ENCODE peak calls at places on chromosomes 11 and 22, in four cellular contexts. One of them, this sample, is unnamed.

GRCh38 chr22:39710380-39711117 is 140.0 kb downstream of the CACNA1I start:
- DNase-seq in breast epithelium: no peak
- DNase-seq in mammary epithelial cell: no peak
- DNase-seq in endodermal cell: no peak
- DNase-seq in this sample: no peak

GRCh38 chr11:38814670-38815069 is 2216.6 kb upstream of the RAG2 start:
- DNase-seq in breast epithelium: no peak
- DNase-seq in endodermal cell: no peak
- DNase-seq in mammary epithelial cell: peak
- DNase-seq in this sample: no peak

GRCh38 chr11:82858556-82859091 is 41.6 kb downstream of the PRCP start:
- DNase-seq in mammary epithelial cell: peak
- DNase-seq in endodermal cell: no peak
- DNase-seq in breast epithelium: no peak
- DNase-seq in this sample: no peak

GRCh38 chr11:46900091-46900746 is 18.1 kb downstream of the LRP4 start:
- DNase-seq in breast epithelium: no peak
- DNase-seq in mammary epithelial cell: peak
- DNase-seq in endodermal cell: no peak
- DNase-seq in this sample: no peak

GRCh38 chr11:118009821-118010737 is 23.9 kb downstream of the IL10RA start:
- DNase-seq in mammary epithelial cell: no peak
- DNase-seq in endodermal cell: no peak
- DNase-seq in breast epithelium: no peak
- DNase-seq in this sample: no peak

GRCh38 chr11:95456704-95457491 is 225.9 kb upstream of the SESN3 start:
- DNase-seq in endodermal cell: no peak
- DNase-seq in breast epithelium: no peak
- DNase-seq in mammary epithelial cell: no peak
- DNase-seq in this sample: no peak

GRCh38 chr22:38754247-38755154 is 1.3 kb downstream of the SUN2 start:
- DNase-seq in breast epithelium: peak
- DNase-seq in mammary epithelial cell: peak
- DNase-seq in endodermal cell: peak
- DNase-seq in this sample: no peak

GRCh38 chr11:129146196-129146595 is 45.9 kb downstream of the ARHGAP32 start:
- DNase-seq in mammary epithelial cell: peak
- DNase-seq in breast epithelium: no peak
- DNase-seq in endodermal cell: no peak
- DNase-seq in this sample: no peak

GRCh38 chr11:23865341-23865975 is 631.4 kb upstream of the LUZP2 start:
- DNase-seq in endodermal cell: no peak
- DNase-seq in mammary epithelial cell: peak
- DNase-seq in breast epithelium: no peak
- DNase-seq in this sample: no peak

GRCh38 chr11:111183706-111184105 is 61.8 kb upstream of the POU2AF2 start:
- DNase-seq in mammary epithelial cell: no peak
- DNase-seq in breast epithelium: no peak
- DNase-seq in endodermal cell: no peak
- DNase-seq in this sample: no peak

GRCh38 chr11:16404781-16405180 is 48.4 kb upstream of the SOX6 start:
- DNase-seq in endodermal cell: no peak
- DNase-seq in mammary epithelial cell: no peak
- DNase-seq in breast epithelium: no peak
- DNase-seq in this sample: no peak

GRCh38 chr11:16403851-16404250 is 47.5 kb upstream of the SOX6 start:
- DNase-seq in endodermal cell: no peak
- DNase-seq in mammary epithelial cell: no peak
- DNase-seq in breast epithelium: no peak
- DNase-seq in this sample: no peak

GRCh38 chr11:16408619-16409018 is 52.3 kb upstream of the SOX6 start:
- DNase-seq in endodermal cell: no peak
- DNase-seq in breast epithelium: no peak
- DNase-seq in mammary epithelial cell: no peak
- DNase-seq in this sample: no peak

GRCh38 chr11:16403448-16403803 is 47.1 kb upstream of the SOX6 start:
- DNase-seq in mammary epithelial cell: no peak
- DNase-seq in breast epithelium: no peak
- DNase-seq in endodermal cell: no peak
- DNase-seq in this sample: no peak

GRCh38 chr11:16406226-16406625 is 49.9 kb upstream of the SOX6 start:
- DNase-seq in breast epithelium: no peak
- DNase-seq in endodermal cell: no peak
- DNase-seq in mammary epithelial cell: no peak
- DNase-seq in this sample: no peak
- TF ChIP-seq CTCF in breast epithelium: no peak
- TF ChIP-seq CTCF in endodermal cell: no peak
- TF ChIP-seq CTCF in mammary epithelial cell: no peak
- TF ChIP-seq CTCF in this sample: no peak

DNA sequence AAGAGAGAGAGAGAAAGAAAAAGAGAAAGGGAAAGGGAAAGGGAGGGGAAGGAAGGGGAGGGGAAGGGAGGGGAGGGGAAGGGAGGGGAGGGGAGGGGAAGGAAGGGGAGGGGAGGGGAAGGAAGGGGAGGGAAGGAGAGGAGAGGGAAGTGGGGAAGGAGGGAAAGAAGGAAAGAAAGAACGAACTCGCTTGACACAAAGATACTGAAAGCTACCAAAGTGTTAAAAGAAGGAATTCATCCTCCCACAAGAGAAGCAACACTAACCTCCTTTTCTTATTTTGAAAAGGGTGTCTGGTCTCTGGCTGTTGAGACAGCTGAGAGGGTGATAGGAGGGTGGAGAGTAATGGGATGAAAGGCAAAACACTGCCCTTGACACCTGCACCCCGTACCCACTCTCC is 172.6 kb downstream of the SHANK2 start:
- DNase-seq in mammary epithelial cell: no peak
- DNase-seq in endodermal cell: no peak
- DNase-seq in breast epithelium: no peak
- DNase-seq in this sample: no peak
- TF ChIP-seq CTCF in mammary epithelial cell: no peak
- TF ChIP-seq CTCF in endodermal cell: no peak
- TF ChIP-seq CTCF in breast epithelium: no peak
- TF ChIP-seq CTCF in this sample: no peak

DNA sequence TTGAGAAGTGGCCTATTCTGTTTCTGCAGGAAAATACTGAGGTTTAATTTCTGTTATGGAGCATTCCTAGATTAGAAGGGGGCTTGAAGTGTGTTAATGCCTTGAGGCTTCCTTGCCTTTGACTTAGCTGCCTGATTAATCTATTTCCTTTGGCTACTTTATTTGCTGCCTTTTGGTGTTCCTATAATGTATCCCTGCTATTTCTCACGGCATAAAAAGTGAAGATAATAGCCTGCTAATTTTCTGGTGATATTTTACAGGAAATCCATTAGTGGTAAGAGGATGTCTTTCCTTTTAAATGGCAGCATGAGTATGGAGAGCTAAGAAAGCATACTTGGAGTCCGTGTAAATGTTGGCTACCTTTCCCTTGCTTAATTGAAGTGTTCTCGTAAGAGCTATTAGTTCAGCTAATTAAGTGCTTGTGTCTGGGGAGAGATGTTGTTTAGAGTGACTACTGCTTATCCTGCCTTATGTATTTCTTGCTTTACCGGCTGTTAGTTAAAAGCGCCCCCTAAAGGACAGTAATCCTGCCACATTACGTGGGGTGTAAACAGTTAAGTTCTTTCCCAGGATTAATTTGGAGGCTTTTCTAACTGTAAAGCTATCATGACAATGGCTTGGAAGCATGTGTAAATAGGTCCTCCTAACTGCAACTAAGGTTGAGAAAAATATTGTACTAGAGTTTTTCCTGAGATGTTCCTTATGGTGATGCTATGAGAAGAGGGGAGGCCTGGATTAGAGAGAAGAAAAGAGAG is 45.6 kb downstream of the ZNF280B start:
- DNase-seq in breast epithelium: no peak
- DNase-seq in mammary epithelial cell: no peak
- DNase-seq in endodermal cell: no peak
- DNase-seq in this sample: no peak
- TF ChIP-seq CTCF in breast epithelium: no peak
- TF ChIP-seq CTCF in mammary epithelial cell: peak
- TF ChIP-seq CTCF in endodermal cell: peak
- TF ChIP-seq CTCF in this sample: peak

DNA sequence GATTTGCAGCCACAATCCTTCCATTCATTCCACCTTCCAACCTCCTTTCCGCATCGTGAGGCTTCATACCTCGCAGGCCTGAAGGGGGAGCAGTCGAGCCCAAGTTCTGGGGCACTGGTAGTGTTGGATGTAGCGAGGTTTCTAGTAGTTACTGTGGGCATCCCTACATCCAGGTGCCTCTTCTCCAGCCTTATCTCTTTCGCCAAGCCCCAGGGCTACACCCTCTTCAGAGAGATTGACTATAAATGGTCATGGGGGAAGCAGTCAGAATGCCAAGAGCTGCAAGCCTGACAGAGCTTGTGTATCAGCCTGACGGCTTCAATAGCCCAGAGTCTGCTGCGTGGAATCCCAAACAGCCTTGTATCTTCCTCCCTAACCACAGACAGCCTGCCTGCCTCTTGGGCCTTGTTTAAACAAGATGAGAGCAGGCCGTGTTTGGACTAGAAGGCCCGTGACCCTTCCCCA is 28.9 kb downstream of the CLMP start:
- DNase-seq in endodermal cell: peak
- DNase-seq in breast epithelium: no peak
- DNase-seq in mammary epithelial cell: peak
- DNase-seq in this sample: no peak
- TF ChIP-seq CTCF in endodermal cell: peak
- TF ChIP-seq CTCF in breast epithelium: no peak
- TF ChIP-seq CTCF in mammary epithelial cell: peak
- TF ChIP-seq CTCF in this sample: peak

GRCh38 chr22:17780741-17781318 is 6.6 kb upstream of the BID start:
- DNase-seq in endodermal cell: no peak
- DNase-seq in breast epithelium: no peak
- DNase-seq in mammary epithelial cell: no peak
- DNase-seq in this sample: no peak
- TF ChIP-seq CTCF in endodermal cell: no peak
- TF ChIP-seq CTCF in breast epithelium: no peak
- TF ChIP-seq CTCF in mammary epithelial cell: no peak
- TF ChIP-seq CTCF in this sample: no peak

DNA sequence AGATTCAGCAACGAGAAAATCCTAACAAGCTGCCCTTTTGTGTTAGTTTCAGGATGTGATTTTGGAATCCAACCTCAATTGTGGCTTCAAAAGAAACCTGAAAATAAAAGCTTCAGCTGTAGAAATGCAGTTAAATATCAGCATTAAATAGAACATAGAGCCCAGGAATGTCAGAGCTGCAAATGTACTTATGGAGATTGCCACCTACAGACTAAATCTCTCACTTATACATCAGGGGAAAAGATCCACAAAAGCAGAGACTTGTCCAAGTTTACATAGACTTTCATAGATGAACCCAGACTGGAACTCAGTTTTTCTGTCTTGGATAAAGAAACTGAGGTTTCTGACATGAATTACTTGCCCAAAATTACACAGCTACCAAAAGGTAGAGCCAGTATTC is 446.6 kb downstream of the DLG2 start:
- DNase-seq in endodermal cell: no peak
- DNase-seq in mammary epithelial cell: no peak
- DNase-seq in breast epithelium: no peak
- DNase-seq in this sample: no peak
- TF ChIP-seq CTCF in endodermal cell: no peak
- TF ChIP-seq CTCF in mammary epithelial cell: no peak
- TF ChIP-seq CTCF in breast epithelium: no peak
- TF ChIP-seq CTCF in this sample: no peak

DNA sequence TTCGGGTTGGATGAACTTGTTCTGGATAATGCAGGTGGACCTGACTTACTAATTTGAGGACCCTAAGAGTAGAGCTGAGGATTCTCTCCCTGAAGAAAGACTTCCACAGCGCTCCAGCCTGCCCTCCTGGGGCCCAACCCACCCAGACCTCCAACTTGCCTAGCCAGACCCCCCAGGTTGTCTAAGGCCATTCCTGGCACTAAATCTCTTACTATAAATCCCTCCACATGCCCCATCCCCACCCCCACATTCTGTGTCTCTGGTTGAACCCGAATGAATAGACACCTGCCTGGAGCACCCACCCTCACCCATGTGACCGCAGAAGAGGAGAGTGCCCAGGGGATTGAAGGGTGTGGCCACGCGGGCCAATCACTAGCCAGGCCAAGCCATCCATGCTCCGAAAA is 1480.0 kb downstream of the TBC1D22A start:
- DNase-seq in endodermal cell: no peak
- DNase-seq in mammary epithelial cell: no peak
- DNase-seq in breast epithelium: no peak
- DNase-seq in this sample: no peak
- TF ChIP-seq CTCF in endodermal cell: no peak
- TF ChIP-seq CTCF in mammary epithelial cell: no peak
- TF ChIP-seq CTCF in breast epithelium: no peak
- TF ChIP-seq CTCF in this sample: no peak

GRCh38 chr22:50640857-50641647 is 13.1 kb upstream of the ARSA start:
- DNase-seq in breast epithelium: no peak
- DNase-seq in mammary epithelial cell: no peak
- DNase-seq in endodermal cell: no peak
- DNase-seq in this sample: no peak

DNA sequence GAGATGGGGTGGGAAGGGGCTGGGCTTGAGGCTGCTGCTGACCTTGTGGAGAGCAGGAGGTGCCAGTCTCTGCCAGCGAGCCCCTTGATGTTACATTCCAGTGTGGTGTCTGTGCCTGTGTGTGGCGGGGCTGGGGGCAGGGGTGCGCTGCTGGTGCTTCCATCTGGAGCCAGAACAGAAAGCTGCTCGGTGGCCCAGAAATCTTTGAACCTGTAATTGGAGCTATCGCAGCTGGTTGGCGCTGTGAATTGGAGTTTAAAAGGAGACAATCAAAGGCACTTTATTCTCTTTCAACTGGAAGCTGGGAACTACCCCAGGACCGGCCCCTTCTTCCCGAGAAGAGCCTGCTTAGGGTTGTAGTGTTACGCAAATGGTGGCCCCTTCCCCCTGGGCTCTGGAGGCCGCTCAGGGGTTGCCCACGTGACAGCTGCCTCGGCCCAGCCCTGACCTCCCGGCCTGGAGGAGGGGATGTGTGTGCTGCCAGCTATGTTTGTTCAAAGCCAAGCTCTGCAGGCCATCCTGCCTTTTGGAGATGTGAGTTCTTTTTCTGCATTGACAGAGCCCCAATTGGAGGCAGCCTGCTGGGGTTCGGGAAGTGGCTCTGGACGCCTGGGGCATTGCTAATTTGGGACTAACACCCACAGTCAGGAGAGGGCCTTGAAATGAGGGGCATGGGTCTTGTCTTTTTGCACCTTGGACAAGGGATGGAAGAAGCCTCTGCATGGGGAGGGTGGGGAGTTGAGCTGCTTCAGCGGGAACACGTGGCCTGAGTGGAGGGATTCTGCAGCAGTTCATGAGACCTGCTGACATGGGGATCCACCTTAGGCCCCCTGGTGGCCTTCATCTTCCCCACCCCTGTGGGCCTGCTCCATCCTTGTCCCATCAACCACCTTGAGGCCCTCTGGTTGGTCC is 14.0 kb upstream of the ARSA start:
- DNase-seq in mammary epithelial cell: no peak
- DNase-seq in endodermal cell: peak
- DNase-seq in breast epithelium: no peak
- DNase-seq in this sample: no peak
- TF ChIP-seq CTCF in mammary epithelial cell: peak
- TF ChIP-seq CTCF in endodermal cell: peak
- TF ChIP-seq CTCF in breast epithelium: no peak
- TF ChIP-seq CTCF in this sample: peak